ENCODE peak calls at places on chromosome 15, in ten cellular contexts. One of them, this sample, is unnamed.

GRCh38 chr15:38605744-38606143 is 41.1 kb upstream of the RASGRP1 start:
- DNase-seq in nephron progenitor cell: no peak
- DNase-seq in endothelial cell: no peak
- DNase-seq in progenitor cell of endocrine pancreas: no peak
- DNase-seq in epithelial cell of proximal tubule: no peak
- DNase-seq in pancreas: no peak
- DNase-seq in BE2C: no peak
- DNase-seq in cardiac fibroblast: no peak
- DNase-seq in SK-N-SH: no peak
- DNase-seq in ovary: no peak
- DNase-seq in this sample: no peak

GRCh38 chr15:45378149-45378912 is at the start of gene GATM:
- DNase-seq in nephron progenitor cell: peak
- DNase-seq in endothelial cell: peak
- DNase-seq in progenitor cell of endocrine pancreas: peak
- DNase-seq in epithelial cell of proximal tubule: no peak
- DNase-seq in pancreas: peak
- DNase-seq in BE2C: peak
- DNase-seq in cardiac fibroblast: peak
- DNase-seq in SK-N-SH: peak
- DNase-seq in ovary: peak
- DNase-seq in this sample: peak

GRCh38 chr15:29086891-29087290 is 182.7 kb downstream of the NSMCE3 start:
- DNase-seq in nephron progenitor cell: no peak
- DNase-seq in endothelial cell: no peak
- DNase-seq in progenitor cell of endocrine pancreas: no peak
- DNase-seq in epithelial cell of proximal tubule: no peak
- DNase-seq in pancreas: no peak
- DNase-seq in BE2C: no peak
- DNase-seq in cardiac fibroblast: no peak
- DNase-seq in SK-N-SH: no peak
- DNase-seq in ovary: no peak
- DNase-seq in this sample: no peak

GRCh38 chr15:75450307-75451201 is 936 bp downstream of the SIN3A start:
- DNase-seq in nephron progenitor cell: peak
- DNase-seq in endothelial cell: peak
- DNase-seq in progenitor cell of endocrine pancreas: peak
- DNase-seq in epithelial cell of proximal tubule: no peak
- DNase-seq in pancreas: peak
- DNase-seq in BE2C: peak
- DNase-seq in cardiac fibroblast: peak
- DNase-seq in SK-N-SH: peak
- DNase-seq in ovary: peak
- DNase-seq in this sample: peak

GRCh38 chr15:100902436-100903190 is 16.5 kb upstream of the LRRK1 start:
- DNase-seq in nephron progenitor cell: no peak
- DNase-seq in endothelial cell: no peak
- DNase-seq in progenitor cell of endocrine pancreas: no peak
- DNase-seq in epithelial cell of proximal tubule: no peak
- DNase-seq in pancreas: peak
- DNase-seq in BE2C: peak
- DNase-seq in cardiac fibroblast: peak
- DNase-seq in SK-N-SH: peak
- DNase-seq in ovary: peak
- DNase-seq in this sample: no peak

GRCh38 chr15:87267798-87268197 is 988.7 kb downstream of the NTRK3 start:
- DNase-seq in nephron progenitor cell: no peak
- DNase-seq in endothelial cell: no peak
- DNase-seq in progenitor cell of endocrine pancreas: no peak
- DNase-seq in epithelial cell of proximal tubule: no peak
- DNase-seq in pancreas: no peak
- DNase-seq in BE2C: no peak
- DNase-seq in cardiac fibroblast: peak
- DNase-seq in SK-N-SH: no peak
- DNase-seq in ovary: no peak
- DNase-seq in this sample: no peak

GRCh38 chr15:71294251-71294635 is 179.0 kb downstream of the THSD4 start:
- DNase-seq in nephron progenitor cell: no peak
- DNase-seq in endothelial cell: no peak
- DNase-seq in progenitor cell of endocrine pancreas: no peak
- DNase-seq in epithelial cell of proximal tubule: no peak
- DNase-seq in pancreas: no peak
- DNase-seq in BE2C: no peak
- DNase-seq in cardiac fibroblast: no peak
- DNase-seq in SK-N-SH: no peak
- DNase-seq in ovary: no peak
- DNase-seq in this sample: no peak

GRCh38 chr15:58988011-58988785 is 735 bp downstream of the RNF111 start:
- DNase-seq in nephron progenitor cell: peak
- DNase-seq in endothelial cell: peak
- DNase-seq in progenitor cell of endocrine pancreas: peak
- DNase-seq in epithelial cell of proximal tubule: peak
- DNase-seq in pancreas: peak
- DNase-seq in BE2C: peak
- DNase-seq in cardiac fibroblast: peak
- DNase-seq in SK-N-SH: peak
- DNase-seq in ovary: peak
- DNase-seq in this sample: peak

GRCh38 chr15:74389115-74390048 is 21.9 kb upstream of the CYP11A1 start:
- DNase-seq in nephron progenitor cell: no peak
- DNase-seq in endothelial cell: no peak
- DNase-seq in progenitor cell of endocrine pancreas: no peak
- DNase-seq in epithelial cell of proximal tubule: no peak
- DNase-seq in pancreas: no peak
- DNase-seq in BE2C: no peak
- DNase-seq in cardiac fibroblast: no peak
- DNase-seq in SK-N-SH: peak
- DNase-seq in ovary: no peak
- DNase-seq in this sample: no peak

GRCh38 chr15:71757741-71758530 is 52.4 kb upstream of the NR2E3 start:
- DNase-seq in nephron progenitor cell: peak
- DNase-seq in endothelial cell: no peak
- DNase-seq in progenitor cell of endocrine pancreas: no peak
- DNase-seq in epithelial cell of proximal tubule: peak
- DNase-seq in pancreas: no peak
- DNase-seq in BE2C: no peak
- DNase-seq in cardiac fibroblast: no peak
- DNase-seq in SK-N-SH: no peak
- DNase-seq in ovary: no peak
- DNase-seq in this sample: no peak

GRCh38 chr15:85151861-85152260 is 170.2 kb downstream of the PDE8A start:
- DNase-seq in nephron progenitor cell: no peak
- DNase-seq in endothelial cell: no peak
- DNase-seq in progenitor cell of endocrine pancreas: no peak
- DNase-seq in epithelial cell of proximal tubule: no peak
- DNase-seq in pancreas: no peak
- DNase-seq in BE2C: no peak
- DNase-seq in cardiac fibroblast: no peak
- DNase-seq in SK-N-SH: no peak
- DNase-seq in ovary: no peak
- DNase-seq in this sample: no peak

GRCh38 chr15:68554716-68555347 is 24.0 kb upstream of the CORO2B start:
- DNase-seq in nephron progenitor cell: no peak
- DNase-seq in endothelial cell: no peak
- DNase-seq in progenitor cell of endocrine pancreas: no peak
- DNase-seq in epithelial cell of proximal tubule: no peak
- DNase-seq in pancreas: no peak
- DNase-seq in BE2C: no peak
- DNase-seq in cardiac fibroblast: no peak
- DNase-seq in SK-N-SH: no peak
- DNase-seq in ovary: no peak
- DNase-seq in this sample: no peak

GRCh38 chr15:70783610-70784021 is 20.3 kb upstream of the UACA start:
- DNase-seq in nephron progenitor cell: no peak
- DNase-seq in endothelial cell: no peak
- DNase-seq in progenitor cell of endocrine pancreas: no peak
- DNase-seq in epithelial cell of proximal tubule: peak
- DNase-seq in pancreas: no peak
- DNase-seq in BE2C: no peak
- DNase-seq in cardiac fibroblast: peak
- DNase-seq in SK-N-SH: no peak
- DNase-seq in ovary: no peak
- DNase-seq in this sample: no peak

GRCh38 chr15:36371509-36371908 is 207.9 kb upstream of the CDIN1 start:
- DNase-seq in nephron progenitor cell: no peak
- DNase-seq in endothelial cell: no peak
- DNase-seq in progenitor cell of endocrine pancreas: no peak
- DNase-seq in epithelial cell of proximal tubule: no peak
- DNase-seq in pancreas: no peak
- DNase-seq in BE2C: no peak
- DNase-seq in cardiac fibroblast: no peak
- DNase-seq in SK-N-SH: no peak
- DNase-seq in ovary: no peak
- DNase-seq in this sample: no peak

GRCh38 chr15:75785771-75786563 is 57.3 kb upstream of the UBE2Q2 start:
- DNase-seq in nephron progenitor cell: peak
- DNase-seq in endothelial cell: peak
- DNase-seq in progenitor cell of endocrine pancreas: no peak
- DNase-seq in epithelial cell of proximal tubule: no peak
- DNase-seq in pancreas: no peak
- DNase-seq in BE2C: peak
- DNase-seq in cardiac fibroblast: peak
- DNase-seq in SK-N-SH: peak
- DNase-seq in ovary: no peak
- DNase-seq in this sample: no peak

GRCh38 chr15:22838292-22839042 is at the start of gene NIPA2:
- DNase-seq in nephron progenitor cell: peak
- DNase-seq in endothelial cell: peak
- DNase-seq in progenitor cell of endocrine pancreas: peak
- DNase-seq in epithelial cell of proximal tubule: peak
- DNase-seq in pancreas: peak
- DNase-seq in BE2C: peak
- DNase-seq in cardiac fibroblast: peak
- DNase-seq in SK-N-SH: peak
- DNase-seq in ovary: peak
- DNase-seq in this sample: peak
- TF ChIP-seq CTCF in nephron progenitor cell: no peak
- TF ChIP-seq CTCF in endothelial cell: no peak
- TF ChIP-seq CTCF in progenitor cell of endocrine pancreas: peak
- TF ChIP-seq CTCF in epithelial cell of proximal tubule: no peak
- TF ChIP-seq CTCF in pancreas: no peak
- TF ChIP-seq CTCF in BE2C: no peak
- TF ChIP-seq CTCF in cardiac fibroblast: no peak
- TF ChIP-seq CTCF in SK-N-SH: no peak
- TF ChIP-seq CTCF in ovary: no peak
- TF ChIP-seq CTCF in this sample: no peak

GRCh38 chr15:82969353-82969752 is 16.7 kb upstream of the RAMAC start:
- DNase-seq in nephron progenitor cell: no peak
- DNase-seq in endothelial cell: no peak
- DNase-seq in progenitor cell of endocrine pancreas: no peak
- DNase-seq in epithelial cell of proximal tubule: no peak
- DNase-seq in pancreas: no peak
- DNase-seq in BE2C: no peak
- DNase-seq in cardiac fibroblast: no peak
- DNase-seq in SK-N-SH: no peak
- DNase-seq in ovary: no peak
- DNase-seq in this sample: no peak
- TF ChIP-seq CTCF in nephron progenitor cell: no peak
- TF ChIP-seq CTCF in endothelial cell: no peak
- TF ChIP-seq CTCF in progenitor cell of endocrine pancreas: no peak
- TF ChIP-seq CTCF in epithelial cell of proximal tubule: no peak
- TF ChIP-seq CTCF in pancreas: no peak
- TF ChIP-seq CTCF in BE2C: no peak
- TF ChIP-seq CTCF in cardiac fibroblast: no peak
- TF ChIP-seq CTCF in SK-N-SH: no peak
- TF ChIP-seq CTCF in ovary: no peak
- TF ChIP-seq CTCF in this sample: no peak

DNA sequence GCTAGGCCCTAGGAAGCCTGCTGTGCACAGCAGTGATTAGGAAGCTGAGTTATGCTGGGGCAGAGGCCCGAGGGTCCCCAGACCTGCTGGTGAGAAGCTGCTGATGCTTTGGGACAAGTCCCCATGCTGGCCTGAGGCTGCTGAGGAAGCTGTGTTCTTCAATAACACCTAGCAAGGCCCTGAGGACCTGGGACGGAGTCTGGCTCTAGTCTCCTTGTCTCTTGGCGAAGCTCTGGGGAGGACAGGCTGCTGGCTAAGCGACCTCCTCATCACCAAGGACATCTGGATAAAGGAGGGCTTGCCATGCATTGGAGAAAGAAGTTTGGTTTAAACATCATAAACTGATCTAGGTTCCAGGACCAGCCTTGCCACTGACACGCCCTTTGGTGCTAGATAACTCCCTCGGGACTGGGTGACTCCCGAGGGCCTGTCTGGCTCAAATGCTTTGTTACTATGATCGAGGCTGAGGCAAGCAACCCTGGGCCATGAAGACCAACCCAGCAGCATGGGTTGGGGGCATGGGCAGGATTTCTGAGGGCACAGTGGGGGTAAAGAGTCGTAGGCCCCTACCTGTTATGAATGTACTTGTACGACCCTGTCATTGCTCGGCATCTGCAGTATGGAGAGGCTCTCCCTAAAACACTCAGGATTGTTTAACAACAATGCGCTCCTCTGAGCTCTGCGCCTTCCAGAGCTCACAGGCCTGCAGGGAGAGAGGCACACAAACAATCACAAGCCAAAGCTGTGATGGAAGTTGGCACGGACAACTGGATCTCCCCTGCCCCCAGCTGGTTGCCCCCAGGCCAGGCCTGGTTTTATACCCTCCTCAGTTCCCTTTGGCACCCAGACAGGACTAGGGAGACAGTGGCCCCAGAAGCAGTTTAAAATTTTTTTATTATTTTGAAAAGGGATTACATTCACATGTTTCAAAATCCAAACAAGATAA is 64.4 kb downstream of the LINGO1 start:
- DNase-seq in nephron progenitor cell: no peak
- DNase-seq in endothelial cell: no peak
- DNase-seq in progenitor cell of endocrine pancreas: no peak
- DNase-seq in epithelial cell of proximal tubule: no peak
- DNase-seq in pancreas: no peak
- DNase-seq in BE2C: no peak
- DNase-seq in cardiac fibroblast: peak
- DNase-seq in SK-N-SH: peak
- DNase-seq in ovary: no peak
- DNase-seq in this sample: no peak
- TF ChIP-seq CTCF in nephron progenitor cell: no peak
- TF ChIP-seq CTCF in endothelial cell: no peak
- TF ChIP-seq CTCF in progenitor cell of endocrine pancreas: no peak
- TF ChIP-seq CTCF in epithelial cell of proximal tubule: no peak
- TF ChIP-seq CTCF in pancreas: no peak
- TF ChIP-seq CTCF in BE2C: no peak
- TF ChIP-seq CTCF in cardiac fibroblast: no peak
- TF ChIP-seq CTCF in SK-N-SH: no peak
- TF ChIP-seq CTCF in ovary: no peak
- TF ChIP-seq CTCF in this sample: no peak

DNA sequence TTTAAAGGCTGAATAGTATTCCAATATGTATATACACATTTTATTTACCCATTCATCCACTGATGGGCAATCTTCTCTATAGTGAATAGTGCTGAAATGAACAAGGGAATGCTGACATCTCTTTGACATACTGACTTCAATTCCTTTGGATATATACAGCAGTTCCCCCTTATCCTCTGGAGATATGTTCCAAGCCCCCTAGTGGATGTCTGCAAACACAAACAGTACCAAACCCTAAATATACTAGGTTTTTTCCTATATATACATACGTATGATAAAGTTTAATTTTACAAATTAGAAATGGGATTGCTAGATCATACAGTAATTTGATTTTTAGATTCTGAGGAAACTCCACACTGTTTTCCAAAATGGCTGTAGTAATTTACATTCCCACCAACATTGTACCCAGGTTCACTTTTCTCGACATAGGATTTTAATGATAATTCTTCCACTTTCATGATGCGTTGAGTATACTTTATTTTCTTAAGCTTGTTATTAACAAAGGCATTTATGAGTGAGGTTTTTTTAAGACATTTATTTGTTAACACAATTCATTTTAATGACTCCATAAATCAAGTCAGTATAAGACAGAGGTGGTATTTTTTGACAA is 38.2 kb downstream of the VPS13C start:
- DNase-seq in nephron progenitor cell: no peak
- DNase-seq in endothelial cell: no peak
- DNase-seq in progenitor cell of endocrine pancreas: no peak
- DNase-seq in epithelial cell of proximal tubule: no peak
- DNase-seq in pancreas: no peak
- DNase-seq in BE2C: peak
- DNase-seq in cardiac fibroblast: no peak
- DNase-seq in SK-N-SH: no peak
- DNase-seq in ovary: no peak
- DNase-seq in this sample: no peak
- TF ChIP-seq CTCF in nephron progenitor cell: peak
- TF ChIP-seq CTCF in endothelial cell: peak
- TF ChIP-seq CTCF in progenitor cell of endocrine pancreas: peak
- TF ChIP-seq CTCF in epithelial cell of proximal tubule: peak
- TF ChIP-seq CTCF in pancreas: no peak
- TF ChIP-seq CTCF in BE2C: peak
- TF ChIP-seq CTCF in cardiac fibroblast: peak
- TF ChIP-seq CTCF in SK-N-SH: peak
- TF ChIP-seq CTCF in ovary: no peak
- TF ChIP-seq CTCF in this sample: no peak

This sample was measured in GM10248.